ENCODE peak calls at places on chromosomes 16 and 17, in six cellular contexts. U is stomach, Z is AG20443, J is EL, B is H1, S is SHP77. G is an unnamed sample.

GRCh38 chr17:42984486-42984885 is 4.1 kb downstream of the RUNDC1 start:
- DNase-seq in U (no peak), Z (no peak), J (no peak), B (no peak), S (no peak), G (peak)

GRCh38 chr16:11056090-11056988 is 112.0 kb downstream of the CLEC16A start:
- DNase-seq in U (no peak), Z (no peak), J (no peak), B (no peak), S (no peak), G (no peak)

GRCh38 chr16:89360760-89361435 is 129.5 kb downstream of the ANKRD11 start:
- DNase-seq in U (peak), Z (no peak), J (no peak), B (no peak), S (no peak), G (no peak)

GRCh38 chr17:7993972-7994589 is 8.3 kb upstream of the GUCY2D start:
- DNase-seq in U (no peak), Z (no peak), J (no peak), B (no peak), S (no peak), G (no peak)

GRCh38 chr16:25027281-25027680 is 12.1 kb upstream of the ARHGAP17 start:
- DNase-seq in U (no peak), Z (no peak), J (no peak), B (no peak), S (no peak), G (no peak)

GRCh38 chr17:40063915-40064531 is 1.3 kb downstream of the THRA start:
- DNase-seq in U (no peak), Z (no peak), J (no peak), B (no peak), S (no peak), G (no peak)

GRCh38 chr16:75116081-75116910 is at the start of gene LDHD:
- DNase-seq in U (peak), Z (peak), J (peak), B (peak), S (peak), G (peak)

GRCh38 chr17:3989156-3989886 is 25.1 kb upstream of the ATP2A3 start:
- DNase-seq in U (no peak), Z (no peak), J (no peak), B (no peak), S (no peak), G (no peak)

GRCh38 chr17:27751622-27752490 is 48.5 kb downstream of the NOS2 start:
- DNase-seq in U (no peak), Z (no peak), J (no peak), B (peak), S (no peak), G (no peak)

GRCh38 chr17:44608732-44609435 is 47.4 kb upstream of the MEIOC start:
- DNase-seq in U (no peak), Z (no peak), J (peak), B (no peak), S (peak), G (no peak)

GRCh38 chr17:50719144-50719923 is at the start of gene LUC7L3:
- DNase-seq in U (peak), Z (peak), J (peak), B (peak), S (peak), G (peak)

GRCh38 chr16:57528499-57529323 is 7.7 kb downstream of the CCDC102A start:
- DNase-seq in U (peak), Z (no peak), J (no peak), B (peak), S (no peak), G (no peak)

GRCh38 chr17:50785126-50785525 is 17.8 kb upstream of the ANKRD40CL start:
- DNase-seq in U (no peak), Z (no peak), J (no peak), B (no peak), S (no peak), G (no peak)

GRCh38 chr16:12690024-12690423 is 113.7 kb downstream of the CPPED1 start:
- DNase-seq in U (no peak), Z (no peak), J (no peak), B (no peak), S (no peak), G (no peak)

GRCh38 chr17:19660219-19660870 is 11.8 kb downstream of the ALDH3A2 start:
- DNase-seq in U (no peak), Z (no peak), J (no peak), B (no peak), S (no peak), G (no peak)

GRCh38 chr16:14608604-14609003 is 21.5 kb downstream of the PARN start:
- DNase-seq in U (no peak), Z (no peak), J (no peak), B (no peak), S (no peak), G (no peak)

GRCh38 chr16:715448-716249 is 731 bp downstream of the METRN start:
- DNase-seq in U (no peak), Z (peak), J (peak), B (no peak), S (no peak), G (no peak)

GRCh38 chr17:69524854-69525253 is 110.4 kb downstream of the MAP2K6 start:
- DNase-seq in U (no peak), Z (no peak), J (peak), B (no peak), S (no peak), G (no peak)

GRCh38 chr16:29198731-29199521 is 207.6 kb downstream of the NPIPB11 start:
- DNase-seq in U (no peak), Z (no peak), J (no peak), B (peak), S (no peak), G (no peak)

GRCh38 chr17:17080781-17081180 is 38.5 kb downstream of the MPRIP start:
- DNase-seq in U (no peak), Z (no peak), J (no peak), B (no peak), S (no peak), G (no peak)

GRCh38 chr17:43832976-43833829 is at the start of gene MPP3:
- DNase-seq in U (peak), Z (peak), J (peak), B (peak), S (peak), G (peak)

GRCh38 chr17:60602871-60603270 is 2.9 kb downstream of the PPM1D start:
- DNase-seq in U (no peak), Z (no peak), J (no peak), B (no peak), S (no peak), G (no peak)

GRCh38 chr16:72740346-72740745 is 307.6 kb downstream of the ZFHX3 start:
- DNase-seq in U (no peak), Z (no peak), J (peak), B (no peak), S (no peak), G (no peak)

GRCh38 chr17:31274252-31274651 is 22.8 kb downstream of the OMG start:
- DNase-seq in U (no peak), Z (peak), J (no peak), B (no peak), S (no peak), G (peak)

GRCh38 chr17:82781894-82782274 is 30.0 kb downstream of the TBCD start:
- DNase-seq in U (peak), Z (peak), J (peak), B (peak), S (peak), G (peak)

GRCh38 chr17:61279476-61280145 is 120.0 kb upstream of the TBX2 start:
- DNase-seq in U (no peak), Z (no peak), J (no peak), B (no peak), S (no peak), G (no peak)

GRCh38 chr17:4808378-4808767 is 1.4 kb downstream of the PLD2 start:
- DNase-seq in U (peak), Z (peak), J (no peak), B (no peak), S (no peak), G (peak)

GRCh38 chr17:21677126-21677910 is 15.0 kb upstream of the KCNJ18 start:
- DNase-seq in U (no peak), Z (no peak), J (no peak), B (no peak), S (no peak), G (no peak)